ENCODE peak calls at places on chromosomes 6 and 20, in seven cellular contexts. A, K, Y, H, F, P and U are unnamed samples. For H3K4me1, the result is how much of the 10 kb centered on the place peaks cover.

GRCh38 chr20:16434087-16434664 is 139.1 kb downstream of the KIF16B start:
- DNase-seq in A (peak), K (peak), Y (peak), H (peak), F (peak), P (peak), U (peak)

GRCh38 chr20:62872184-62872862 is 10.7 kb upstream of the TCFL5 start:
- DNase-seq in A (no peak), K (no peak), Y (no peak), H (peak), F (no peak), P (no peak), U (no peak)

GRCh38 chr6:137696765-137697164 is 170.3 kb upstream of the TNFAIP3 start:
- DNase-seq in A (no peak), K (peak), Y (no peak), H (no peak), F (no peak), P (no peak), U (no peak)

GRCh38 chr20:63177134-63177784 is 38.7 kb downstream of the YTHDF1 start:
- DNase-seq in A (no peak), K (peak), Y (peak), H (peak), F (no peak), P (no peak), U (no peak)

GRCh38 chr6:28864321-28864923 is 59.4 kb downstream of the TRIM27 start:
- DNase-seq in A (no peak), K (no peak), Y (no peak), H (no peak), F (no peak), P (no peak), U (no peak)

GRCh38 chr6:66926060-66926459 is 1219.0 kb upstream of the EYS start:
- DNase-seq in A (peak), K (no peak), Y (peak), H (no peak), F (no peak), P (no peak), U (no peak)

GRCh38 chr20:59667981-59668515 is 63.7 kb downstream of the PHACTR3 start:
- DNase-seq in A (no peak), K (no peak), Y (no peak), H (no peak), F (no peak), P (no peak), U (no peak)

GRCh38 chr6:7954477-7955200 is 44.1 kb upstream of the TXNDC5 start:
- DNase-seq in A (no peak), K (no peak), Y (no peak), H (no peak), F (no peak), P (no peak), U (no peak)

GRCh38 chr6:112330071-112330876 is 16.9 kb upstream of the RFPL4B start:
- DNase-seq in A (no peak), K (no peak), Y (peak), H (no peak), F (no peak), P (no peak), U (no peak)

GRCh38 chr6:24451581-24452041 is 37.8 kb downstream of the GPLD1 start:
- DNase-seq in A (no peak), K (no peak), Y (no peak), H (no peak), F (no peak), P (no peak), U (no peak)

GRCh38 chr6:96743496-96743895 is 93.8 kb downstream of the GPR63 start:
- DNase-seq in A (peak), K (no peak), Y (no peak), H (no peak), F (no peak), P (no peak), U (no peak)

GRCh38 chr6:151847064-151847463 is 39.6 kb downstream of the ESR1 start:
- DNase-seq in A (no peak), K (peak), Y (peak), H (no peak), F (no peak), P (no peak), U (no peak)

GRCh38 chr6:28243946-28244345 is 8.1 kb downstream of the ZKSCAN4 start:
- DNase-seq in A (no peak), K (no peak), Y (no peak), H (no peak), F (no peak), P (no peak), U (no peak)

GRCh38 chr6:126127662-126128061 is 141.3 kb downstream of the TRMT11 start:
- DNase-seq in A (no peak), K (no peak), Y (peak), H (no peak), F (no peak), P (no peak), U (no peak)

GRCh38 chr6:41373919-41374617 is 38.7 kb downstream of the NCR2 start:
- DNase-seq in A (no peak), K (peak), Y (no peak), H (no peak), F (no peak), P (no peak), U (no peak)

GRCh38 chr6:165515963-165516624 is 146.9 kb downstream of the PDE10A start:
- DNase-seq in A (peak), K (no peak), Y (peak), H (no peak), F (no peak), P (no peak), U (no peak)

GRCh38 chr6:169190970-169191369 is 62.7 kb downstream of the THBS2 start:
- DNase-seq in A (no peak), K (no peak), Y (no peak), H (no peak), F (no peak), P (no peak), U (no peak)

GRCh38 chr20:3218307-3218988 is 9.2 kb downstream of the ITPA start:
- DNase-seq in A (no peak), K (peak), Y (peak), H (peak), F (peak), P (no peak), U (no peak)

GRCh38 chr6:6823568-6824224 is 235.2 kb downstream of the LY86 start:
- DNase-seq in A (no peak), K (no peak), Y (no peak), H (no peak), F (peak), P (no peak), U (no peak)

GRCh38 chr6:151704383-151704782 is 103.1 kb upstream of the ESR1 start:
- DNase-seq in A (no peak), K (no peak), Y (no peak), H (no peak), F (no peak), P (no peak), U (no peak)

GRCh38 chr6:167676666-167677421 is 149.9 kb upstream of the AFDN start:
- DNase-seq in A (no peak), K (peak), Y (peak), H (no peak), F (no peak), P (no peak), U (peak)

GRCh38 chr6:129673758-129674157 is 36.2 kb downstream of the ARHGAP18 start:
- DNase-seq in A (no peak), K (no peak), Y (peak), H (no peak), F (no peak), P (no peak), U (no peak)

GRCh38 chr6:75882734-75883133 is 133.7 kb downstream of the MYO6 start:
- DNase-seq in A (no peak), K (no peak), Y (no peak), H (no peak), F (no peak), P (no peak), U (no peak)

GRCh38 chr20:19757973-19758887 is at the start of gene RIN2:
- DNase-seq in A (peak), K (peak), Y (peak), H (peak), F (peak), P (peak), U (peak)

GRCh38 chr6:7146079-7146828 is 38.5 kb downstream of the RREB1 start:
- DNase-seq in A (no peak), K (peak), Y (no peak), H (peak), F (peak), P (peak), U (peak)

GRCh38 chr6:101129851-101130250 is 248.7 kb upstream of the ASCC3 start:
- DNase-seq in A (no peak), K (no peak), Y (no peak), H (no peak), F (no peak), P (no peak), U (no peak)

GRCh38 chr20:19683168-19683567 is 74.9 kb upstream of the RIN2 start:
- DNase-seq in A (no peak), K (no peak), Y (no peak), H (no peak), F (no peak), P (no peak), U (no peak)

GRCh38 chr20:45833883-45834796 is 541 bp downstream of the SNX21 start:
- DNase-seq in A (no peak), K (peak), Y (peak), H (peak), F (peak), P (peak), U (peak)

GRCh38 chr20:45836841-45837240 is 3.2 kb downstream of the SNX21 start:
- DNase-seq in A (no peak), K (no peak), Y (no peak), H (no peak), F (no peak), P (no peak), U (no peak)

GRCh38 chr20:45833030-45833882 is at the start of gene SNX21:
- DNase-seq in A (no peak), K (peak), Y (peak), H (peak), F (peak), P (peak), U (peak)

GRCh38 chr20:45834797-45835161 is 1.2 kb downstream of the SNX21 start:
- DNase-seq in A (no peak), K (no peak), Y (no peak), H (peak), F (no peak), P (peak), U (no peak)

GRCh38 chr20:45835230-45836224 is 1.9 kb downstream of the SNX21 start:
- DNase-seq in A (no peak), K (no peak), Y (no peak), H (peak), F (no peak), P (no peak), U (peak)
- H3K4me3 ChIP-seq in A (no peak), K (no peak), Y (no peak), H (peak), F (peak), P (peak), U (peak)

GRCh38 chr20:40589581-40589980 is 99.5 kb downstream of the MAFB start:
- DNase-seq in A (no peak), K (no peak), Y (no peak), H (no peak), F (no peak), P (no peak), U (no peak)

GRCh38 chr20:40584128-40584819 is 104.8 kb downstream of the MAFB start:
- DNase-seq in A (no peak), K (no peak), Y (no peak), H (peak), F (no peak), P (no peak), U (no peak)

GRCh38 chr20:40583195-40583594 is 105.8 kb downstream of the MAFB start:
- DNase-seq in A (no peak), K (no peak), Y (no peak), H (no peak), F (no peak), P (no peak), U (peak)

GRCh38 chr20:40588891-40589290 is 100.1 kb downstream of the MAFB start:
- DNase-seq in A (no peak), K (no peak), Y (no peak), H (no peak), F (no peak), P (no peak), U (no peak)

DNA sequence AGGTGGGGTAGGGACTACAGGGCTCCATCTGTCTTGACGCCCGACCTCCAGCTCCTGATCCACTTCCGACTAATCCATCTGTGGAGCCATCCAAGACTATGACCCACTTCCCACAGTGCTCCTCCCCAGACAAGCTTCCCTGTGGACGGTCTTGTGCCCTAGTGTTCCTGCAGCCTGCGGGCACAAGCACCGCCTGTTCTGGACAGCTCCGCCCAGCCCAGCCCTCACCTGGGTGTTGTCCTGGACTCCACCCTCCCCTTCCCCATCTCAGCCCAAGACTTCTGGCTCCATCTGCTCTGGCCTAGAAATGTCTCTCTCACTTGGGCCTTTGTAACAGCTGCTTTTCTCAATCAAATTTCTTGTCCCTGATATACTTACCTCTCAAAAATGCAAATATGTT is 102.0 kb downstream of the MAFB start:
- DNase-seq in A (no peak), K (no peak), Y (no peak), H (no peak), F (no peak), P (no peak), U (no peak)
- H3K4me1 ChIP-seq in A (under half), K (under half), Y (under half), H (under half), F (under half), P (under half), U (under half)

GRCh38 chr6:55208469-55208868 is 34.2 kb downstream of the HCRTR2 start:
- DNase-seq in A (no peak), K (no peak), Y (no peak), H (no peak), F (no peak), P (no peak), U (no peak)
- H3K27ac ChIP-seq in A (no peak), K (no peak), Y (no peak), H (no peak), F (no peak), P (no peak), U (no peak)

GRCh38 chr20:38664284-38664683 is 60.0 kb upstream of the SLC32A1 start:
- DNase-seq in A (no peak), K (no peak), Y (no peak), H (no peak), F (no peak), P (no peak), U (no peak)

GRCh38 chr20:38663660-38664059 is 60.6 kb upstream of the SLC32A1 start:
- DNase-seq in A (no peak), K (no peak), Y (no peak), H (no peak), F (no peak), P (no peak), U (no peak)

GRCh38 chr20:38665094-38665493 is 59.2 kb upstream of the SLC32A1 start:
- DNase-seq in A (no peak), K (peak), Y (no peak), H (no peak), F (no peak), P (no peak), U (no peak)

GRCh38 chr20:38667417-38667956 is 56.8 kb upstream of the SLC32A1 start:
- DNase-seq in A (no peak), K (no peak), Y (no peak), H (no peak), F (no peak), P (no peak), U (no peak)

DNA sequence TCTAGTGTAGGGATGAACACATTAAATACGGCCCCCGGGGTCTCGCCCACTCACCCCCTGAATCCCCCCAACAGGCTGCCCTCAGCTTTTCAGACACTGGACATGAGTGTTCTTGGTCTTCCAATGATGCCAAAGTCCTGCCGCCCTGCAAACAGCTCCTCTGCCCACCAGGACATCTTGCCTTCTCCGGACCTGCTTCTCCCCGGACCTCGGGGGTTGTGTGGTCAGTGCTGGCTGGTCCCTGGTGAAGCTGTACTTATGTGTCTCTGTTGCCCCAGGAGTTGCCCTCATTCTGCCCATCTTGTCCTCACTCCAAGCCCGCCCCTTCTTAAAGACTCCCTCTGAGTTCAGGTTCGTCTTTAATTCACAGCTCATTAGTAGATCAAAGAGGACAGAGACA is 58.4 kb upstream of the SLC32A1 start:
- DNase-seq in A (no peak), K (no peak), Y (no peak), H (no peak), F (no peak), P (no peak), U (no peak)
- H3K4me3 ChIP-seq in A (no peak), K (no peak), Y (no peak), H (no peak), F (no peak), P (no peak), U (no peak)

GRCh38 chr6:34378470-34378869 is 14.0 kb downstream of the NUDT3 start:
- DNase-seq in A (no peak), K (no peak), Y (no peak), H (no peak), F (no peak), P (no peak), U (no peak)
- H3K4me1 ChIP-seq in A (under half), K (under half), Y (under half), H (under half), F (under half), P (under half), U (under half)